ENCODE peak calls at places on chromosome 17, in four cellular contexts. P is esophagus squamous epithelium; G is adrenal gland; J is CD8-positive, alpha-beta T cell. F is an unnamed sample.

GRCh38 chr17:78672880-78673371 is 95.7 kb upstream of the DNAH17 start:
- DNase-seq in J (no peak), P (no peak), G (peak; percentile 46), F (no peak)

GRCh38 chr17:76156662-76156991 is 15.6 kb upstream of the FOXJ1 start:
- DNase-seq in J (no peak), G (no peak), P (no peak), F (peak; percentile 67)

GRCh38 chr17:77814091-77814772 is 144.3 kb upstream of the TNRC6C start:
- DNase-seq in P (no peak), G (no peak), J (no peak), F (no peak)

GRCh38 chr17:22337467-22337866 is 645.1 kb downstream of the KCNJ18 start:
- DNase-seq in P (no peak), J (no peak), G (no peak), F (no peak)

GRCh38 chr17:42843358-42843934 is 934 bp upstream of the AOC2 start:
- DNase-seq in J (no peak), G (peak; percentile 53), P (no peak), F (no peak)

GRCh38 chr17:57684711-57685498 is 60.2 kb downstream of the CCDC182 start:
- DNase-seq in P (no peak), G (no peak), J (no peak), F (peak; percentile 9)

GRCh38 chr17:68697850-68698313 is 96.7 kb upstream of the FAM20A start:
- DNase-seq in G (peak; percentile 48), P (no peak), J (no peak), F (no peak)

GRCh38 chr17:32551186-32551955 is 64.6 kb downstream of the CDK5R1 start:
- DNase-seq in G (no peak), J (no peak), P (no peak), F (no peak)

GRCh38 chr17:632551-632950 is 82.1 kb downstream of the VPS53 start:
- DNase-seq in J (no peak), P (no peak), G (no peak), F (no peak)

GRCh38 chr17:18213666-18214270 is 11.7 kb upstream of the LLGL1 start:
- DNase-seq in P (no peak), G (peak; percentile 35), J (no peak), F (no peak)

GRCh38 chr17:28325221-28325620 is 6.2 kb downstream of the TMEM97 start:
- DNase-seq in J (no peak), P (no peak), G (no peak), F (no peak)

GRCh38 chr17:29622337-29623282 is at the start of gene CORO6:
- DNase-seq in J (peak; percentile 73), P (no peak), G (peak; percentile 47), F (no peak)

GRCh38 chr17:16052486-16052885 is 52.9 kb downstream of the TTC19 start:
- DNase-seq in J (no peak), P (no peak), G (no peak), F (no peak)

GRCh38 chr17:67520916-67521772 is 144.1 kb downstream of the PITPNC1 start:
- DNase-seq in J (no peak), G (no peak), P (no peak), F (no peak)

GRCh38 chr17:64614266-64615011 is 47.7 kb downstream of the SMURF2 start:
- DNase-seq in G (no peak), J (no peak), P (no peak), F (no peak)

GRCh38 chr17:82088838-82089722 is 9.0 kb downstream of the FASN start:
- DNase-seq in G (no peak), P (no peak), J (peak; percentile 4), F (no peak)

GRCh38 chr17:76240461-76241204 is at the start of gene RNF157:
- DNase-seq in J (peak; percentile 67), P (no peak), G (peak; percentile 70), F (peak; percentile 69)

GRCh38 chr17:57713140-57713539 is 32.0 kb downstream of the CCDC182 start:
- DNase-seq in G (no peak), J (no peak), P (no peak), F (no peak)

GRCh38 chr17:12719948-12720347 is 54.3 kb downstream of the MYOCD start:
- DNase-seq in J (no peak), P (no peak), G (no peak), F (no peak)

GRCh38 chr17:43608313-43608712 is 53.4 kb downstream of the MEOX1 start:
- DNase-seq in J (no peak), P (no peak), G (no peak), F (no peak)

GRCh38 chr17:77944390-77945222 is 13.9 kb upstream of the TNRC6C start:
- DNase-seq in G (no peak), J (no peak), P (no peak), F (no peak)

GRCh38 chr17:45050680-45051059 is 762 bp downstream of the DCAKD start:
- DNase-seq in G (no peak), P (no peak), J (peak; percentile 47), F (no peak)

GRCh38 chr17:50844117-50844700 is 8.8 kb downstream of the WFIKKN2 start:
- DNase-seq in J (no peak), P (no peak), G (no peak), F (peak; percentile 53)

GRCh38 chr17:82054351-82055022 is 2.8 kb downstream of the GPS1 start:
- DNase-seq in G (no peak), P (no peak), J (no peak), F (no peak)

GRCh38 chr17:47231866-47232265 is 21.8 kb upstream of the ITGB3 start:
- DNase-seq in J (no peak), G (no peak), P (no peak), F (peak; percentile 40)

GRCh38 chr17:81164464-81165245 is 652 bp upstream of the PVALEF start:
- DNase-seq in P (no peak), G (no peak), J (no peak), F (no peak)

GRCh38 chr17:50471009-50471905 is 2.6 kb upstream of the CHAD start:
- DNase-seq in J (no peak), G (no peak), P (no peak), F (no peak)

GRCh38 chr17:36755586-36755985 is 154.2 kb downstream of the MRM1 start:
- DNase-seq in G (peak; percentile 21), P (no peak), J (peak; percentile 23), F (no peak)

GRCh38 chr17:3879591-3880417 is 13.0 kb downstream of the CAMKK1 start:
- DNase-seq in G (no peak), J (no peak), P (no peak), F (no peak)

GRCh38 chr17:75059369-75060345 is 12.6 kb downstream of the KCTD2 start:
- DNase-seq in G (peak; percentile 35), J (no peak), P (no peak), F (no peak)

GRCh38 chr17:9512323-9513168 is 63.1 kb downstream of the STX8 start:
- DNase-seq in P (no peak), G (peak; percentile 9), J (no peak), F (no peak)

GRCh38 chr17:42009170-42009569 is 8.1 kb downstream of the DNAJC7 start:
- DNase-seq in G (peak; percentile 22), P (no peak), J (no peak), F (no peak)

GRCh38 chr17:50599606-50600005 is 35.1 kb upstream of the ABCC3 start:
- DNase-seq in G (no peak), P (no peak), J (no peak), F (no peak)

GRCh38 chr17:28271431-28271830 is 47.6 kb upstream of the TMEM97 start:
- DNase-seq in G (no peak), P (no peak), J (no peak), F (no peak)

GRCh38 chr17:57531648-57532486 is 213.2 kb downstream of the CCDC182 start:
- DNase-seq in J (no peak), G (no peak), P (no peak), F (no peak)

GRCh38 chr17:21262259-21262993 is 9.2 kb upstream of the NATD1 start:
- DNase-seq in G (no peak), J (no peak), P (no peak), F (no peak)

GRCh38 chr17:82772026-82772425 is 20.2 kb downstream of the TBCD start:
- DNase-seq in P (no peak), G (no peak), J (no peak), F (no peak)

GRCh38 chr17:21235921-21236320 is 17.3 kb downstream of the NATD1 start:
- DNase-seq in P (no peak), J (no peak), G (no peak), F (no peak)

GRCh38 chr17:48555183-48555615 is 10.3 kb upstream of the HOXB2 start:
- DNase-seq in G (peak; percentile 66), J (no peak), P (no peak), F (no peak)

GRCh38 chr17:48553837-48554236 is 8.9 kb upstream of the HOXB2 start:
- DNase-seq in G (no peak), P (no peak), J (no peak), F (no peak)

GRCh38 chr17:48554412-48555090 is 9.6 kb upstream of the HOXB2 start:
- DNase-seq in G (no peak), J (no peak), P (no peak), F (no peak)

GRCh38 chr17:48556534-48557401 is 11.9 kb upstream of the HOXB2 start:
- DNase-seq in P (no peak), J (no peak), G (no peak), F (no peak)

GRCh38 chr17:48555616-48556533 is 11.0 kb upstream of the HOXB2 start:
- DNase-seq in J (no peak), P (no peak), G (peak; percentile 56), F (no peak)
- H3K27ac ChIP-seq in J (no peak overlapping the region), P (peak overlapping the region; percentile 92), G (no peak overlapping the region), F (peak overlapping the region; percentile 85)

GRCh38 chr17:62058611-62059010 is 6.5 kb downstream of the MED13 start:
- DNase-seq in G (no peak), P (no peak), J (no peak), F (no peak)
- H3K4me1 ChIP-seq in G (peaks cover 62% of the 10 kb centered on the region), P (peaks cover 80% of the 10 kb centered on the region), J (peaks cover 37% of the 10 kb centered on the region), F (peaks cover 49% of the 10 kb centered on the region)

GRCh38 chr17:39653316-39653661 is 11.9 kb upstream of the TCAP start:
- DNase-seq in P (no peak), G (no peak), J (no peak), F (no peak)

GRCh38 chr17:39655105-39655504 is 10.0 kb upstream of the TCAP start:
- DNase-seq in G (no peak), P (no peak), J (no peak), F (no peak)

GRCh38 chr17:39651908-39652634 is 13.1 kb upstream of the TCAP start:
- DNase-seq in P (no peak), J (no peak), G (no peak), F (no peak)

GRCh38 chr17:39653662-39654331 is 11.4 kb upstream of the TCAP start:
- DNase-seq in G (peak; percentile 74), J (peak; percentile 88), P (no peak), F (no peak)

GRCh38 chr17:39652635-39653315 is 12.4 kb upstream of the TCAP start:
- DNase-seq in J (no peak), G (no peak), P (no peak), F (no peak)
- H3K27ac ChIP-seq in J (no peak overlapping the region), G (no peak overlapping the region), P (peak overlapping the region; percentile 38), F (peak overlapping the region; percentile 28)

GRCh38 chr17:59329558-59330313 is 1.7 kb upstream of the YPEL2 start:
- DNase-seq in J (peak; percentile 50), G (peak; percentile 75), P (no peak), F (no peak)
- H3K4me1 ChIP-seq in J (peaks cover 59% of the 10 kb centered on the region), G (peaks cover 35% of the 10 kb centered on the region), P (peaks cover 64% of the 10 kb centered on the region), F (peaks cover 57% of the 10 kb centered on the region)

F was measured in suprapubic skin.